ENCODE peak calls at places on chromosomes 12 and 14, in nine cellular contexts. Q is keratinocyte; K is endothelial cell of umbilical vein; O is naive thymus-derived CD8-positive, alpha-beta T cell; I is kidney tubule cell; Z is naive thymus-derived CD4-positive, alpha-beta T cell; V is stimulated activated CD8-positive, alpha-beta memory T cell treated with anti-CD3 and anti-CD28 coated beads, Interleukin-4, amount 100 ng/mL, for 24 hours; H is activated CD8-positive, alpha-beta memory T cell treated with anti-CD3 and anti-CD28 coated beads for 48 hours; F is cardiac muscle cell. W is an unnamed sample.

GRCh38 chr12:108551556-108551955 is 9.4 kb downstream of the SART3 start:
- DNase-seq in V (no peak), H (no peak), Q (no peak), F (peak), K (no peak), I (no peak), O (no peak), Z (no peak), W (no peak)

GRCh38 chr12:19121449-19122018 is 8.0 kb upstream of the PLEKHA5 start:
- DNase-seq in K (no peak), V (no peak), O (no peak), F (no peak), I (peak), Q (no peak), Z (no peak), H (no peak), W (no peak)

GRCh38 chr14:58082491-58083098 is 69.4 kb downstream of the ARMH4 start:
- DNase-seq in K (peak), F (peak), H (no peak), V (no peak), O (no peak), Q (no peak), Z (no peak), I (peak), W (peak)

GRCh38 chr14:74548881-74549280 is 55.3 kb downstream of the ISCA2 start:
- DNase-seq in V (no peak), H (no peak), O (no peak), F (peak), I (no peak), K (no peak), Z (no peak), Q (no peak), W (no peak)

GRCh38 chr14:90795744-90796143 is 20.5 kb downstream of the TTC7B start:
- DNase-seq in Z (no peak), H (no peak), O (no peak), K (peak), F (peak), V (no peak), I (peak), Q (peak), W (no peak)

GRCh38 chr14:55019968-55020554 is 6.8 kb downstream of the WDHD1 start:
- DNase-seq in H (no peak), O (no peak), Q (no peak), I (peak), V (no peak), Z (no peak), F (peak), K (no peak), W (no peak)

GRCh38 chr12:3490848-3491382 is at the start of gene PRMT8:
- DNase-seq in I (no peak), H (no peak), Q (no peak), O (no peak), V (no peak), Z (no peak), K (no peak), F (peak), W (no peak)

GRCh38 chr14:74038015-74038859 is 19.1 kb downstream of the BBOF1 start:
- DNase-seq in O (no peak), V (no peak), H (no peak), Z (peak), F (peak), I (peak), K (peak), Q (peak), W (peak)

GRCh38 chr12:102249073-102249854 is 51.6 kb upstream of the PMCH start:
- DNase-seq in K (peak), Z (no peak), V (no peak), F (no peak), H (no peak), Q (no peak), O (no peak), I (no peak), W (no peak)

GRCh38 chr12:60980558-60980957 is 1279.6 kb upstream of the USP15 start:
- DNase-seq in Q (no peak), F (no peak), Z (no peak), I (no peak), H (no peak), V (no peak), O (no peak), K (no peak), W (no peak)

GRCh38 chr14:95238674-95239313 is 80.9 kb downstream of the CLMN start:
- DNase-seq in O (no peak), F (no peak), I (no peak), H (no peak), K (no peak), V (no peak), Q (no peak), Z (no peak), W (no peak)

GRCh38 chr12:49923878-49924610 is 20.3 kb upstream of the FAIM2 start:
- DNase-seq in Q (no peak), I (no peak), K (no peak), Z (no peak), H (no peak), V (no peak), F (no peak), O (no peak), W (no peak)

GRCh38 chr12:118982308-118982707 is 967 bp downstream of the SRRM4 start:
- DNase-seq in V (no peak), Z (no peak), Q (no peak), H (no peak), O (no peak), K (no peak), I (no peak), F (no peak), W (no peak)

GRCh38 chr12:43038991-43039390 is 449.4 kb upstream of the PRICKLE1 start:
- DNase-seq in Q (no peak), H (no peak), O (no peak), I (no peak), Z (no peak), V (no peak), F (no peak), K (no peak), W (peak)

GRCh38 chr14:96423446-96424103 is 31.6 kb downstream of the AK7 start:
- DNase-seq in H (no peak), Z (no peak), K (no peak), O (no peak), F (no peak), V (no peak), Q (no peak), I (no peak), W (no peak)

GRCh38 chr14:91127411-91127810 is 13.5 kb downstream of the DGLUCY start:
- DNase-seq in F (no peak), Z (no peak), I (peak), Q (peak), V (no peak), H (no peak), K (no peak), O (no peak), W (no peak)

GRCh38 chr14:36652542-36653201 is 9.0 kb upstream of the PAX9 start:
- DNase-seq in K (no peak), O (no peak), H (no peak), F (no peak), Z (no peak), I (no peak), V (no peak), Q (no peak), W (no peak)

GRCh38 chr12:66052988-66053615 is 77.4 kb downstream of the LLPH start:
- DNase-seq in K (no peak), O (no peak), H (no peak), V (no peak), Q (no peak), F (no peak), I (no peak), Z (no peak), W (no peak)

GRCh38 chr12:101298426-101298825 is 18.5 kb downstream of the UTP20 start:
- DNase-seq in K (no peak), F (peak), Q (peak), O (no peak), I (no peak), H (no peak), Z (no peak), V (no peak), W (peak)

GRCh38 chr12:57372233-57372632 is 58.6 kb downstream of the R3HDM2 start:
- DNase-seq in K (peak), I (no peak), Q (no peak), V (no peak), Z (no peak), F (peak), H (no peak), O (no peak), W (peak)

GRCh38 chr12:8852119-8852518 is 29.7 kb downstream of the A2ML1 start:
- DNase-seq in O (no peak), H (no peak), F (no peak), K (no peak), Z (no peak), V (no peak), I (no peak), Q (no peak), W (no peak)

GRCh38 chr12:68871899-68872298 is 61.1 kb downstream of the CPM start:
- DNase-seq in I (peak), Q (no peak), O (no peak), H (no peak), K (peak), F (peak), Z (no peak), V (no peak), W (peak)

GRCh38 chr14:97634786-97635185 is 837.6 kb downstream of the VRK1 start:
- DNase-seq in O (peak), H (no peak), K (no peak), F (no peak), Z (peak), I (peak), Q (no peak), V (no peak), W (peak)

GRCh38 chr14:77618381-77618780 is 1.9 kb upstream of the SPTLC2 start:
- DNase-seq in Z (no peak), O (no peak), Q (no peak), V (no peak), I (no peak), F (no peak), K (no peak), H (no peak), W (no peak)

GRCh38 chr12:110365743-110366473 is 37.6 kb downstream of the ANAPC7 start:
- DNase-seq in H (no peak), K (no peak), Z (no peak), F (no peak), I (no peak), O (no peak), Q (no peak), V (no peak), W (no peak)

GRCh38 chr14:95047754-95048153 is 109.6 kb downstream of the DICER1 start:
- DNase-seq in V (no peak), Q (no peak), K (no peak), F (no peak), O (no peak), H (no peak), Z (no peak), I (no peak), W (no peak)

GRCh38 chr12:12671850-12672660 is 23.9 kb downstream of the GPR19 start:
- DNase-seq in V (no peak), K (no peak), O (no peak), Z (no peak), F (peak), H (no peak), Q (no peak), I (peak), W (no peak)

GRCh38 chr12:89770391-89770790 is 61.8 kb upstream of the ATP2B1 start:
- DNase-seq in I (no peak), O (no peak), K (no peak), V (no peak), F (no peak), Z (no peak), H (no peak), Q (no peak), W (no peak)

GRCh38 chr12:81570234-81570633 is 188.9 kb downstream of the PPFIA2 start:
- DNase-seq in I (no peak), H (no peak), F (no peak), V (no peak), K (no peak), Q (no peak), Z (no peak), O (no peak), W (no peak)

GRCh38 chr14:100538566-100539318 is 48.5 kb downstream of the BEGAIN start:
- DNase-seq in Z (no peak), H (no peak), V (no peak), K (no peak), Q (no peak), F (no peak), O (no peak), I (no peak), W (no peak)

GRCh38 chr12:25135531-25136154 is 59.3 kb downstream of the DNAI7 start:
- DNase-seq in K (no peak), V (no peak), O (no peak), Z (no peak), Q (peak), H (no peak), I (no peak), F (no peak), W (peak)

GRCh38 chr14:25094171-25094907 is 44.4 kb upstream of the STXBP6 start:
- DNase-seq in H (no peak), I (no peak), K (no peak), Z (no peak), O (no peak), F (no peak), V (no peak), Q (no peak), W (no peak)

W was measured in SK-MEL-5.